ENCODE peak calls at places on chromosomes 12 and 14, in eight cellular contexts. T is body of pancreas, L is SK-N-SH, Z is transverse colon, H is HepG2, B is sigmoid colon, S is ascending aorta, V is NT2/D1. K is an unnamed sample.

GRCh38 chr14:104136472-104137296 is 1.7 kb upstream of the KIF26A start:
- DNase-seq in T (no peak), B (no peak), V (no peak), S (peak; percentile 39), L (peak; percentile 76), Z (no peak), H (no peak), K (peak; percentile 63)

GRCh38 chr12:643478-644292 is 19.6 kb downstream of the NINJ2 start:
- DNase-seq in L (no peak), V (no peak), T (peak; percentile 27), S (peak; percentile 67), H (no peak), Z (peak; percentile 42), B (peak; percentile 68), K (no peak)

GRCh38 chr14:103594265-103594664 is 31.5 kb downstream of the COA8 start:
- DNase-seq in B (peak; percentile 74), V (peak; percentile 49), S (no peak), Z (no peak), T (peak; percentile 62), L (no peak), H (peak; percentile 70), K (peak; percentile 30)

GRCh38 chr12:6697584-6698351 is 2.8 kb downstream of the PIANP start:
- DNase-seq in B (peak; percentile 42), T (peak; percentile 28), Z (peak; percentile 33), H (peak; percentile 45), L (peak; percentile 75), V (peak; percentile 79), S (no peak), K (peak; percentile 76)

GRCh38 chr12:30797689-30798088 is 42.9 kb upstream of the CAPRIN2 start:
- DNase-seq in S (no peak), V (no peak), B (no peak), Z (no peak), T (no peak), H (no peak), L (no peak), K (no peak)

GRCh38 chr14:104927432-104927816 is 2.7 kb downstream of the PLD4 start:
- DNase-seq in H (no peak), T (no peak), L (peak; percentile 36), Z (no peak), V (no peak), S (peak; percentile 54), B (no peak), K (no peak)

GRCh38 chr12:10735428-10735827 is 12.3 kb upstream of the YBX3 start:
- DNase-seq in L (no peak), T (no peak), B (no peak), V (no peak), Z (no peak), S (no peak), H (no peak), K (no peak)

GRCh38 chr14:92783813-92784431 is 10.2 kb upstream of the GOLGA5 start:
- DNase-seq in S (no peak), T (peak; percentile 76), Z (peak; percentile 29), L (peak; percentile 44), H (peak; percentile 56), B (no peak), V (no peak), K (peak; percentile 29)

GRCh38 chr14:68164723-68165122 is 345.1 kb downstream of the RAD51B start:
- DNase-seq in V (no peak), T (peak; percentile 34), B (no peak), Z (no peak), S (no peak), H (peak; percentile 71), L (peak; percentile 16), K (no peak)

GRCh38 chr14:90557516-90557915 is 160.7 kb downstream of the CALM1 start:
- DNase-seq in S (no peak), B (no peak), Z (no peak), H (no peak), L (no peak), T (no peak), V (no peak), K (no peak)

GRCh38 chr12:92585106-92585775 is 117.5 kb upstream of the PLEKHG7 start:
- DNase-seq in V (no peak), T (no peak), B (no peak), H (no peak), S (no peak), Z (no peak), L (no peak), K (no peak)

GRCh38 chr14:105091335-105092123 is 26.3 kb upstream of the GPR132 start:
- DNase-seq in V (no peak), H (peak; percentile 71), S (peak; percentile 94), Z (peak; percentile 94), T (peak; percentile 92), B (peak; percentile 87), L (no peak), K (no peak)

GRCh38 chr14:99725774-99726537 is 41.9 kb downstream of the CYP46A1 start:
- DNase-seq in H (no peak), T (no peak), S (peak; percentile 52), Z (no peak), B (peak; percentile 40), L (no peak), V (no peak), K (no peak)

GRCh38 chr14:105480165-105480564 is 5.5 kb downstream of the CRIP2 start:
- DNase-seq in B (no peak), L (no peak), T (no peak), Z (no peak), H (no peak), S (no peak), V (no peak), K (no peak)

GRCh38 chr14:104405566-104406226 is 173.9 kb upstream of the C14orf180 start:
- DNase-seq in S (no peak), T (no peak), B (no peak), Z (no peak), V (no peak), L (no peak), H (no peak), K (no peak)

GRCh38 chr12:27988594-27989233 is 16.2 kb upstream of the PTHLH start:
- DNase-seq in T (no peak), S (no peak), H (no peak), Z (no peak), V (no peak), L (no peak), B (no peak), K (no peak)

GRCh38 chr12:68886636-68887572 is 46.1 kb downstream of the CPM start:
- DNase-seq in T (no peak), B (no peak), H (peak; percentile 12), Z (no peak), S (no peak), V (no peak), L (no peak), K (no peak)

GRCh38 chr12:68888243-68888642 is 44.7 kb downstream of the CPM start:
- DNase-seq in V (no peak), Z (no peak), L (no peak), S (no peak), H (no peak), B (no peak), T (no peak), K (no peak)

GRCh38 chr12:68890701-68891113 is 42.3 kb downstream of the CPM start:
- DNase-seq in B (no peak), S (no peak), V (no peak), H (no peak), L (no peak), Z (no peak), T (peak; percentile 7), K (no peak)

GRCh38 chr12:68885381-68885780 is 47.6 kb downstream of the CPM start:
- DNase-seq in L (no peak), S (no peak), Z (no peak), V (no peak), T (no peak), H (no peak), B (no peak), K (no peak)

GRCh38 chr12:68887641-68888040 is 45.3 kb downstream of the CPM start:
- DNase-seq in V (no peak), Z (no peak), H (no peak), B (no peak), L (no peak), S (no peak), T (no peak), K (no peak)
- H3K4me3 ChIP-seq in V (no peak overlapping the region), Z (no peak overlapping the region), H (no peak overlapping the region), B (no peak overlapping the region), L (no peak overlapping the region), S (no peak overlapping the region), T (no peak overlapping the region), K (no peak overlapping the region)

GRCh38 chr14:31167032-31167431 is 40.6 kb downstream of the HECTD1 start:
- DNase-seq in L (no peak), S (no peak), V (no peak), H (no peak), Z (no peak), T (no peak), B (no peak), K (no peak)

GRCh38 chr14:31164115-31164514 is 43.5 kb downstream of the HECTD1 start:
- DNase-seq in H (peak; percentile 62), B (no peak), S (no peak), L (no peak), T (no peak), V (no peak), Z (no peak), K (no peak)

GRCh38 chr14:31162910-31163649 is 44.5 kb downstream of the HECTD1 start:
- DNase-seq in L (no peak), H (no peak), Z (no peak), B (no peak), T (no peak), V (no peak), S (no peak), K (no peak)

GRCh38 chr14:31169877-31170276 is 37.7 kb downstream of the HECTD1 start:
- DNase-seq in S (no peak), H (no peak), B (no peak), Z (no peak), V (no peak), L (no peak), T (no peak), K (no peak)

DNA sequence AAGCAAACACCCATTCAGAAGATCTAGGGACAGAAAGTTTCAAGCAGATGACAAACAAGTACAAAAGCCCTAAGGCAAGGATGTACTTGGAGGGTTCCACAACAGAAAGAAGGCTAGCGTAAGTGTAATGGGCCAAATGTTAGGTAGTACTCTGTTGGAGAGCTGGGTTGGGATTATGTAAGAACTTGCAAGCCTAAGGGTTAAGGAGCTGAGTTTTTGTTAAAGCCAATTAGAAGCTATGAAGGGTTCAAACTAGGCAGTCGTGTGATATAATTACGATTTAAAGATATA is 41.4 kb downstream of the HECTD1 start:
- DNase-seq in Z (no peak), L (no peak), V (no peak), S (no peak), T (no peak), H (no peak), B (no peak), K (no peak)
- H3K36me3 ChIP-seq in Z (no peaks in the 10 kb centered on the region), L (peaks cover 20% of the 10 kb centered on the region), V (peaks cover 73% of the 10 kb centered on the region), S (peaks cover 39% of the 10 kb centered on the region), T (no peaks in the 10 kb centered on the region), H (peaks cover 48% of the 10 kb centered on the region), B (peaks cover 34% of the 10 kb centered on the region), K (peaks cover 71% of the 10 kb centered on the region)

GRCh38 chr12:96220902-96221301 is 26.7 kb downstream of the ELK3 start:
- DNase-seq in B (no peak), T (no peak), L (no peak), V (no peak), S (peak; percentile 59), H (no peak), Z (no peak), K (no peak)
- H3K4me1 ChIP-seq in B (peaks cover 41% of the 10 kb centered on the region), T (peaks cover 19% of the 10 kb centered on the region), L (peaks cover 19% of the 10 kb centered on the region), V (peaks cover 8% of the 10 kb centered on the region), S (no peaks in the 10 kb centered on the region), H (peaks cover 69% of the 10 kb centered on the region), Z (peaks cover 12% of the 10 kb centered on the region), K (peaks cover 13% of the 10 kb centered on the region)

DNA sequence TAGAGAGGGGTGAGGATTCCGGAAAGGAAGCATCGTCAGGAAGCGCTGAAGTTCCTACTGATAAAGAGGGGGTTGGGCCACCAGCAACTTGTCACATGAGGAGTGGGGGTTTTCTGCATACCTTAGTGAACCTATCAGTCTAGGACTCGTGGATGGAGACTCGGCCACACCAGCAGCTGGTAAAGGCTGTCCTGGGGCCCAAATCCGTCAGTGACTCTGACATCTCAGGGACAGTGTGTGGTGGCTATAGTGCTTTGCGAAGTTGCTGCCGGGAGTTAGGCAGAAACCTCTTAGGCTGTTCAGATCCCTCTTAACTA is 16.4 kb downstream of the RNASE2 start:
- DNase-seq in Z (no peak), H (no peak), V (no peak), L (no peak), S (no peak), T (no peak), B (no peak), K (no peak)
- H3K4me3 ChIP-seq in Z (no peak overlapping the region), H (peak overlapping the region; percentile 54), V (no peak overlapping the region), L (peak overlapping the region; percentile 68), S (peak overlapping the region; percentile 58), T (peak overlapping the region; percentile 45), B (no peak overlapping the region), K (peak overlapping the region; percentile 91)

K was measured in BE2C.